ENCODE peak calls at places on chromosomes 2 and 18, in six cellular contexts. T is coronary artery, B is lower lobe of right lung, Q is HepG2, O is fibroblast of lung, P is HAP-1. L is an unnamed sample.

GRCh38 chr2:3462493-3463104 is 56.7 kb downstream of the ADI1 start:
- DNase-seq in B (peak), P (no peak), T (no peak), Q (no peak), O (no peak), L (no peak)

GRCh38 chr2:134712334-134712733 is 6.5 kb downstream of the TMEM163 start:
- DNase-seq in P (no peak), O (no peak), Q (no peak), T (no peak), B (no peak), L (no peak)

GRCh38 chr2:217203086-217203485 is 343.2 kb upstream of the TNP1 start:
- DNase-seq in P (no peak), T (no peak), B (no peak), Q (no peak), O (no peak), L (no peak)

GRCh38 chr2:30866974-30867373 is 59.7 kb upstream of the CAPN13 start:
- DNase-seq in P (no peak), O (no peak), T (no peak), B (no peak), Q (no peak), L (no peak)

GRCh38 chr2:219912530-219912929 is 285.1 kb downstream of the SLC4A3 start:
- DNase-seq in T (no peak), Q (no peak), O (peak), B (no peak), P (no peak), L (no peak)

GRCh38 chr18:48228301-48228715 is 180.9 kb downstream of the ZBTB7C start:
- DNase-seq in P (no peak), O (no peak), B (peak), T (no peak), Q (no peak), L (no peak)

GRCh38 chr2:20130821-20131645 is 79.6 kb upstream of the LAPTM4A start:
- DNase-seq in P (no peak), T (no peak), Q (no peak), B (no peak), O (peak), L (no peak)

GRCh38 chr18:34342960-34343359 is 118.2 kb upstream of the NOL4 start:
- DNase-seq in Q (no peak), P (no peak), O (peak), T (no peak), B (no peak), L (no peak)

GRCh38 chr18:36546876-36547275 is 249.4 kb downstream of the FHOD3 start:
- DNase-seq in T (no peak), Q (no peak), B (no peak), O (no peak), P (no peak), L (peak)

GRCh38 chr2:144511222-144511855 is 8.6 kb downstream of the ZEB2 start:
- DNase-seq in P (no peak), Q (no peak), B (no peak), O (no peak), T (no peak), L (no peak)
- H3K4me3 ChIP-seq in P (no peak), Q (no peak), B (peak), O (peak), T (peak), L (peak)

GRCh38 chr2:25794544-25795276 is 83.6 kb downstream of the ASXL2 start:
- DNase-seq in T (no peak), O (no peak), P (no peak), B (no peak), Q (no peak), L (no peak)
- H3K4me3 ChIP-seq in T (no peak), O (no peak), P (no peak), B (no peak), Q (no peak), L (no peak)

DNA sequence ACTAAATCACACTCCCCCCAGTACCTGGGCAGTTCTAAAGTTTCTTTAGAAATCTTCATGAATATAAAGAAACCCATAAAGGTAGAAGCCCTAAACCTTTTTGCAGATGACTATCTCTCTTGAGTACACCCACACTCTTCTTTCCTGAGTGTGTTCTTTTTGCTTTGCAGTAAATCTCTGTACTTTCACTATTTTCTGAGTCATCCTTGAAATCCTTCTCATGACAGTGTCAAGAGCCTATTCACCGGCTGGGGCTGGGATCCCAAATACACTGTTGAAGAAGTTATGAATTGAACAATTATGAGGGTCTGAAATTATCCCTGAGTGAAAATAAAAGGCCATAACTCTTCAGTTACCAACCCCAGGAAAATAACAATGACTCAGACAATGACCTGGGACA is 133.9 kb upstream of the CCDC195 start:
- DNase-seq in T (no peak), O (peak), B (no peak), Q (no peak), P (no peak), L (peak)
- H3K4me3 ChIP-seq in T (no peak), O (no peak), B (no peak), Q (no peak), P (no peak), L (no peak)

DNA sequence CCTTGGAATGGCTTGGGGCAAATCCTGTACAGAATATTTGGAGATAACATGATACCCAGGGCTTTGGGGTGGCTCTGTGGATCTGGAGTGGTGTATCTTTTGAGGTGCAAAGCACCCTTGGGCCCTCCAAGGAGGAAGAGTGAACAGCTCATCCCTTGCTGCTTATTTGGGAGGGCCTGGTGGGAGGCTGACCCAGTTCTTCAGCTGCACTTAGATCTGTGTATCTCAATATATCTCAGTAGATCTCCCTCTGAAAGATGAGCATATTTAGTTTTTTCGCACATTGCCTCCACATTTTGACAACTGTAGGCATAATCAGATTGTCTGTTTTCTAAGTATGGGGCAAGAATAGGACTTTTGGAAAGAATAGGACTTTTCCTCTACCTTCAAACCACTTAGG is 2.8 kb downstream of the TRIM54 start:
- DNase-seq in P (no peak), O (no peak), Q (no peak), B (no peak), T (no peak), L (no peak)
- H3K4me3 ChIP-seq in P (no peak), O (no peak), Q (no peak), B (no peak), T (no peak), L (no peak)

DNA sequence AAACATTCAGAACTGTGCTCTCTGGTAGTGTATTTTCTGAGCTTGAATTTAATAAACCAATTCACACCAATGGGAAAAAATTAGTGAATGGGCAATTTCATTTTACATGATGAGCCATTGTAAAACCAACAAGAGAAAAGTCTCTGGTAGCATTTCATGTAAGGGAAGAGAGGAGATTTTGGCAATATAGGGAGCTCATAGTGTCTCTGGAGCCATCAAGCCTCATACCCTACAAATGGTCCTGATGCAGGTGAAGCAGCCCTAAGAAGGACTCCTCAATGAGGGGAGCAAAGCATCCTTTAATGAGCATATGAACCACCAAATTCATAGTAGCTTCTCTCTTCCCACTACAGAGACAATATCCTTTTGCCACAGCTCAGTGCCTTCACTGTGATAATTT is 373.0 kb downstream of the RIT2 start:
- DNase-seq in B (no peak), T (no peak), Q (no peak), O (no peak), P (no peak), L (no peak)
- H3K4me3 ChIP-seq in B (no peak), T (no peak), Q (no peak), O (no peak), P (no peak), L (no peak)

DNA sequence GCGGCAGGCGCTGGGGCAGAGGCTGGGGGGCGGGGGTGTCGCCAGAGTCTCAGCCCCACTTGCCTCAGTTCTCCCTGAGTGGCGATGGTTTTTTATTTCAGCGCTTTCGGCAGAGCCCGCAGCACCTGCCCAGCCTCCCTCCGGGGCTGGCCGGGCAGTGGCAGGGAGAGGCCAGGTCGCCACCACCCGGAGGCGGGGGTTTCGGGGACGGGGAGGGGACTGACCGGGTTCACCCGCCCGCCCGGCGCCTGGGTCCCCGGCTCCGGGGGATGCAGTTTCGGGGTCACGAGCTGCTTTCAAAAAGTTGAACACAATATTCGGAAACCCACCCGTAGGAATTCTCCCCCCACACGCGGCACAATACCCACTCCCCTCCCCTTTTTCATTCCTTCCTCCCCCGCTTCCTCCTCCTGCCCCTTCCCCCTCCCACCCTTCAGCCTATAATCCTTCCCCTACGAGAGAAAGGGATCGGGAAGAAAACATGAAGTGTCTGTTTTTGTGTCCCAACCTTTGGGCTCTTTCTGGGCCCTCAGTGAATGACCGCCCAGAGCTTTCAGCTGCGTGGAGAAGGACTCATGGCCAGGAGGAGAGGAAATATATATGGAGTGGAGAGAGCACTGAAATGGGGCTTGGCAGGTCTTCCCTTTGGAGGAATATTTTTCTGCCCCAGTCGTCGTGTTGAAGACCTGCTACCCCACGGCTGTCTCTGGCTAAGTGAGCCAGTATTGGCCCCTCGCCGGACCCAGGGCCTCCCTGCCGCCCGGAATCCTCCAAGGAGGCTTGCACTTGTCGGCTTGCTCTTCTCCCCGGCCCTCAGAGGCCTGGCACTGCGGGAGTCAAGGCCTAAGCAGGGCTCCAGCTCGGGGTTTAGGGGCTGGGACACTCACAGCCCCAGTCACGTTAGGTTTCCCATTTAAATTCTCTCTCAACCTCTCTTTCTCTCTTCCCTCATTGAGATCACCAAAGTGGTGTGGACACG is 2.1 kb upstream of the SIX3 start:
- DNase-seq in B (no peak), Q (no peak), T (no peak), P (peak), O (no peak), L (no peak)
- H3K4me3 ChIP-seq in B (peak), Q (peak), T (peak), P (peak), O (no peak), L (peak)

GRCh38 chr2:97654791-97655190 is 8.9 kb downstream of the COX5B start:
- DNase-seq in P (no peak), O (no peak), T (peak), B (no peak), Q (no peak), L (no peak)
- H3K4me3 ChIP-seq in P (no peak), O (no peak), T (no peak), B (no peak), Q (no peak), L (no peak)

DNA sequence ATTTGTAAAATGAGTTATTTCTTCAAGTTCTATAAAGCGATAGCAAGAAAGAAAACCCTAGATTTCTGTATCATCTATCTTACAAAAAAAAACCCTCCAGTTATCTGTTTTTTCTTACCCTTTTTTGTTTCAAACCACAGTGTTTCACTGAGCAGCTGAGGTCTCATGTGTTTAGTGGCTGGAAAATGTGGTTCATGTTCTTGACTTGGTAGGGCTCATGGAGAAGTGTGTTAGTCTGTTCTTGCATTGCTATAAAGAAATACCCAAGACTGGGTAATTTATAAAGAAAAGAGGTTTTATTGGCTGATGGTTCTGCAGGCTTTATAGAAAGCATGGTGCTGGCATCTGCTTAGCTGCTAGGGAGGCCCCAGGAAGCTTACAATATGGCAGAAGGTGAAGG is 147.3 kb upstream of the NABP1 start:
- DNase-seq in B (no peak), T (no peak), O (no peak), Q (no peak), P (no peak), L (no peak)
- H3K4me3 ChIP-seq in B (no peak), T (no peak), O (no peak), Q (no peak), P (no peak), L (no peak)

GRCh38 chr2:229372207-229372606 is 101.1 kb upstream of the PID1 start:
- DNase-seq in O (no peak), B (no peak), Q (no peak), P (no peak), T (no peak), L (no peak)

GRCh38 chr2:229375241-229375640 is 104.2 kb upstream of the PID1 start:
- DNase-seq in B (no peak), Q (no peak), T (no peak), O (peak), P (no peak), L (no peak)

DNA sequence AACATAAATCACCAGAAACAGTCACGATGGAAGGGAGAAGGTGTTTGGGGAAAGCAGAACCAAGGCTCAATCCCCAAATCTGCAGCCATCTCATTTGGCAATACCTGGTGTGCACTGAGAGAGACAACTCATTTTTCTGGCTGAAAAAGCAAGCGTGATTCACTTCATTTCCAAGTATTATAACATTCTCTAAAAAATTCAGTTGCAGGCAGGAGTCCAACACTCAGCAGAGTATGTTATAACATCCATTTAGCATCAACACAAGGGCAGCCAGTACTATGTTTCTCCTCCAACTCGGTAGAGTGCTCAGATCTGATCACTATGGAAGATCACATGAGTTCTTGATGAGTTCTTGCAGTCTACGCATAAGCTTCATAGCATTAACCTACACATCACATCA is 99.4 kb upstream of the PID1 start:
- DNase-seq in O (peak), Q (no peak), T (no peak), P (no peak), B (no peak), L (no peak)
- H3K4me3 ChIP-seq in O (no peak), Q (no peak), T (no peak), P (no peak), B (no peak), L (no peak)

GRCh38 chr2:64641585-64641984 is 12.1 kb downstream of the SERTAD2 start:
- DNase-seq in T (no peak), P (no peak), B (no peak), Q (no peak), O (no peak), L (no peak)

GRCh38 chr2:64646007-64646880 is 7.5 kb downstream of the SERTAD2 start:
- DNase-seq in O (peak), P (peak), B (peak), T (no peak), Q (peak), L (peak)

GRCh38 chr2:64645014-64645418 is 8.7 kb downstream of the SERTAD2 start:
- DNase-seq in Q (peak), O (peak), P (peak), B (no peak), T (no peak), L (no peak)

GRCh38 chr2:64644240-64645013 is 9.3 kb downstream of the SERTAD2 start:
- DNase-seq in Q (peak), B (peak), O (peak), P (peak), T (peak), L (no peak)

DNA sequence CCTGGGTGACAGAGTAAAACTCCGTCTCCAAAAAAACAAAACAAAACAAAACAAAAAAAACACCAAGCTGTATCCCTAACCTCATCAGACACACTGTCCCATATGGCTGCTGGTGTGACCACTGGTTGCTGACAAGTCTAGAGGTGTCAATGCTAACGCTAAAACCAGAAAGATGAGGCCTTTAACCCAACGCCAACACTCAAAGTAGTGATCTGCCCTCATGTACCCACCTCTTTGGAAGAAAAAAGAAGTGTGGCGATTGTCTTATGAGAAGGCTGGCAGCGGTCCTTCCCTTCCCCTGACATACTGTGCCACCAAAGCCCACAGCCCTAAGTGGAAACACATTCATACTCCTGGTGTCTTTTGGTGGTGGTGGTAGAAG is 9.9 kb downstream of the SERTAD2 start:
- DNase-seq in B (no peak), Q (no peak), T (no peak), O (no peak), P (no peak), L (no peak)
- H3K4me3 ChIP-seq in B (peak), Q (no peak), T (peak), O (peak), P (no peak), L (peak)

L was measured in esophagus muscularis mucosa.